ENCODE peak calls at places on chromosome 16, in ten cellular contexts. D, O, J, G, N, W, K, T, Y and Q are unnamed samples. For H3K27me3, the result is how much of the 10 kb centered on the place peaks cover.

GRCh38 chr16:75481475-75481874 is 13.8 kb downstream of the CHST6 start:
- DNase-seq in D (no peak), O (no peak), J (no peak), G (no peak), N (no peak), W (no peak), K (no peak), T (no peak), Y (no peak), Q (no peak)

GRCh38 chr16:78642621-78643285 is 543.3 kb downstream of the WWOX start:
- DNase-seq in D (no peak), O (no peak), J (no peak), G (no peak), N (no peak), W (no peak), K (no peak), T (no peak), Y (no peak), Q (no peak)

GRCh38 chr16:12229759-12230594 is 253.4 kb downstream of the SNX29 start:
- DNase-seq in D (peak), O (no peak), J (no peak), G (no peak), N (no peak), W (no peak), K (no peak), T (no peak), Y (no peak), Q (peak)

GRCh38 chr16:3530371-3530914 is 29.6 kb downstream of the CLUAP1 start:
- DNase-seq in D (no peak), O (no peak), J (no peak), G (no peak), N (no peak), W (no peak), K (no peak), T (no peak), Y (no peak), Q (no peak)

GRCh38 chr16:16036359-16036792 is 87.0 kb downstream of the ABCC1 start:
- DNase-seq in D (no peak), O (no peak), J (no peak), G (no peak), N (no peak), W (peak), K (no peak), T (no peak), Y (no peak), Q (no peak)

GRCh38 chr16:69563605-69564580 is 1.9 kb upstream of the NFAT5 start:
- DNase-seq in D (peak), O (no peak), J (peak), G (no peak), N (peak), W (peak), K (no peak), T (no peak), Y (no peak), Q (no peak)

GRCh38 chr16:87790278-87791023 is 24.7 kb upstream of the KLHDC4 start:
- DNase-seq in D (no peak), O (no peak), J (no peak), G (no peak), N (no peak), W (peak), K (peak), T (no peak), Y (peak), Q (peak)

GRCh38 chr16:69839240-69839688 is 77.1 kb downstream of the WWP2 start:
- DNase-seq in D (no peak), O (no peak), J (no peak), G (no peak), N (no peak), W (no peak), K (no peak), T (no peak), Y (no peak), Q (no peak)

GRCh38 chr16:87490091-87490798 is 2.6 kb downstream of the ZCCHC14 start:
- DNase-seq in D (peak), O (no peak), J (no peak), G (no peak), N (no peak), W (no peak), K (no peak), T (no peak), Y (no peak), Q (no peak)

GRCh38 chr16:79639576-79640311 is 39.2 kb upstream of the MAF start:
- DNase-seq in D (no peak), O (no peak), J (no peak), G (no peak), N (no peak), W (peak), K (peak), T (peak), Y (no peak), Q (no peak)

GRCh38 chr16:11076259-11077018 is 132.1 kb downstream of the CLEC16A start:
- DNase-seq in D (no peak), O (no peak), J (no peak), G (no peak), N (no peak), W (no peak), K (no peak), T (no peak), Y (no peak), Q (no peak)
- H3K27me3 ChIP-seq in D (under half), O (under half), J (under half), G (under half), N (under half), W (under half), K (under half), T (under half), Y (under half), Q (under half)

GRCh38 chr16:49491736-49492089 is 118.1 kb downstream of the C16orf78 start:
- DNase-seq in D (no peak), O (peak), J (no peak), G (peak), N (peak), W (no peak), K (no peak), T (no peak), Y (peak), Q (no peak)
- H3K27ac ChIP-seq in D (no peak), O (no peak), J (no peak), G (peak), N (peak), W (no peak), K (no peak), T (no peak), Y (no peak), Q (no peak)

GRCh38 chr16:85812811-85813700 is 13.6 kb downstream of the COX4I1 start:
- DNase-seq in D (no peak), O (no peak), J (no peak), G (no peak), N (no peak), W (no peak), K (no peak), T (no peak), Y (no peak), Q (no peak)

GRCh38 chr16:85819245-85819644 is 19.8 kb downstream of the COX4I1 start:
- DNase-seq in D (peak), O (peak), J (peak), G (peak), N (peak), W (peak), K (peak), T (peak), Y (peak), Q (peak)

GRCh38 chr16:85819711-85820110 is 20.2 kb downstream of the COX4I1 start:
- DNase-seq in D (peak), O (no peak), J (no peak), G (no peak), N (no peak), W (no peak), K (no peak), T (no peak), Y (no peak), Q (no peak)

GRCh38 chr16:85812031-85812807 is 12.7 kb downstream of the COX4I1 start:
- DNase-seq in D (peak), O (no peak), J (no peak), G (no peak), N (peak), W (no peak), K (no peak), T (no peak), Y (no peak), Q (no peak)

DNA sequence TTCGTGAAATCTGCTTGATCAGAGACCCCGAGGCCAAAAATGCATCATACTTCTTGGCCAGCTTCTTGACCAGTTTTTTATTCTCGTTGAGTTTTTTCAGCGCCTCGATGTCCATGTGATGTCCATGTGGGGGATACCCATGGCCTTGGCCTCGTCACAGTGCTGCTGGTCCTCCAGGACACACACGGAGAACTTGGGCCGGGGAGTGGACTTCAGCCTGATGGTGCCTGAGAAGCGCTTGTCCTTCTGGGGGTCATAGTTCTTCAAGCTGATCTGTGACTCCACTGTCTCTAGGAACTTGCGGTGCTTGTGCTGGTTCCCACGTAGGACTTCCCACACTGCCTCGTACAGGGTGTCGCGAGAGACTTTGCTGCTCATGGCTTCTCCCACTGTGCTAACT is 16.7 kb downstream of the COX4I1 start:
- DNase-seq in D (no peak), O (no peak), J (no peak), G (no peak), N (no peak), W (no peak), K (no peak), T (no peak), Y (no peak), Q (no peak)
- H3K27me3 ChIP-seq in D (half or more), O (under half), J (under half), G (under half), N (under half), W (half or more), K (under half), T (under half), Y (under half), Q (under half)

GRCh38 chr16:89437991-89438390 is 52.4 kb downstream of the ANKRD11 start:
- DNase-seq in D (no peak), O (no peak), J (no peak), G (no peak), N (no peak), W (no peak), K (no peak), T (no peak), Y (no peak), Q (no peak)
- H3K27ac ChIP-seq in D (no peak), O (no peak), J (no peak), G (no peak), N (no peak), W (no peak), K (no peak), T (no peak), Y (no peak), Q (no peak)